ENCODE peak calls at places on chromosomes 6 and 20, in ten cellular contexts. U, F, M, O, L, P, Y, V, A and Q are unnamed samples.

GRCh38 chr6:6519028-6519427 is 69.5 kb upstream of the LY86 start:
- DNase-seq in U (no peak), F (no peak), M (no peak), O (no peak), L (no peak), P (no peak), Y (no peak), V (no peak), A (no peak), Q (no peak)

GRCh38 chr20:22630698-22631097 is 46.3 kb upstream of the FOXA2 start:
- DNase-seq in U (no peak), F (no peak), M (no peak), O (no peak), L (no peak), P (no peak), Y (no peak), V (no peak), A (no peak), Q (no peak)

GRCh38 chr6:82840571-82840970 is 225.1 kb downstream of the UBE3D start:
- DNase-seq in U (no peak), F (no peak), M (no peak), O (no peak), L (no peak), P (no peak), Y (no peak), V (peak; percentile 23), A (no peak), Q (no peak)

GRCh38 chr6:53299331-53299835 is 49.4 kb downstream of the ELOVL5 start:
- DNase-seq in U (no peak), F (no peak), M (no peak), O (no peak), L (peak; percentile 5), P (no peak), Y (no peak), V (no peak), A (no peak), Q (no peak)

GRCh38 chr6:161836643-161837448 is 563.0 kb upstream of the AGPAT4 start:
- DNase-seq in U (no peak), F (no peak), M (no peak), O (no peak), L (no peak), P (no peak), Y (no peak), V (peak; percentile 60), A (no peak), Q (no peak)

GRCh38 chr6:21668794-21669193 is 75.2 kb downstream of the SOX4 start:
- DNase-seq in U (no peak), F (no peak), M (no peak), O (no peak), L (no peak), P (no peak), Y (no peak), V (no peak), A (no peak), Q (no peak)

GRCh38 chr20:17878069-17878911 is 90.3 kb downstream of the SNX5 start:
- DNase-seq in U (no peak), F (no peak), M (no peak), O (no peak), L (no peak), P (no peak), Y (no peak), V (no peak), A (no peak), Q (no peak)

GRCh38 chr20:57900226-57900905 is 190.6 kb upstream of the PMEPA1 start:
- DNase-seq in U (no peak), F (no peak), M (no peak), O (no peak), L (no peak), P (no peak), Y (no peak), V (no peak), A (no peak), Q (peak; percentile 46)

GRCh38 chr6:35586542-35586941 is 73.8 kb upstream of the TULP1 start:
- DNase-seq in U (no peak), F (no peak), M (no peak), O (no peak), L (no peak), P (no peak), Y (no peak), V (no peak), A (no peak), Q (no peak)